ENCODE peak calls at places on chromosomes 16 and 17, in nine cellular contexts. K is right cardiac atrium; J is nucleus accumbens; T is dermis blood vessel endothelial cell; B is posterior cingulate gyrus; E is stimulated activated naive B cell treated with anti-CD40 and anti-IgM and Interleukin-4, amounts not matched to agents 10 μg/mL and 1 μg/mL and 100 μg/mL, for 72 hours; D is activated CD4-positive, alpha-beta T cell treated with anti-CD3 and anti-CD28 coated beads for 48 hours; W is left ventricle myocardium inferior; R is MCF 10A. F is an unnamed sample.

GRCh38 chr17:44350733-44351226 is 5.7 kb downstream of the GRN start:
- DNase-seq in K (peak), J (peak), T (peak), B (peak), E (peak), D (peak), W (peak), R (peak), F (peak)

GRCh38 chr17:58417300-58418092 is at the start of gene RNF43:
- DNase-seq in K (peak), J (peak), T (peak), B (peak), E (peak), D (peak), W (peak), R (peak), F (peak)

GRCh38 chr16:68370221-68370920 is 59.6 kb downstream of the PRMT7 start:
- DNase-seq in K (peak), J (no peak), T (no peak), B (no peak), E (no peak), D (no peak), W (no peak), R (no peak), F (no peak)

GRCh38 chr16:65845466-65846209 is 520.9 kb upstream of the CDH5 start:
- DNase-seq in K (no peak), J (no peak), T (no peak), B (no peak), E (no peak), D (no peak), W (no peak), R (peak), F (no peak)

GRCh38 chr17:64148699-64149098 is 18.8 kb upstream of the ERN1 start:
- DNase-seq in K (peak), J (no peak), T (no peak), B (peak), E (no peak), D (peak), W (no peak), R (peak), F (no peak)

GRCh38 chr17:50015146-50015545 is 20.1 kb upstream of the DLX3 start:
- DNase-seq in K (no peak), J (no peak), T (no peak), B (no peak), E (no peak), D (no peak), W (no peak), R (no peak), F (no peak)

GRCh38 chr17:16106161-16106891 is 106.7 kb downstream of the TTC19 start:
- DNase-seq in K (no peak), J (no peak), T (peak), B (no peak), E (no peak), D (no peak), W (no peak), R (no peak), F (no peak)

GRCh38 chr17:36949461-36949927 is 740 bp downstream of the AATF start:
- DNase-seq in K (no peak), J (no peak), T (no peak), B (no peak), E (no peak), D (no peak), W (no peak), R (peak), F (no peak)

GRCh38 chr16:35186045-35186759 is 1726.8 kb downstream of the TP53TG3F start:
- DNase-seq in K (no peak), J (no peak), T (no peak), B (no peak), E (no peak), D (no peak), W (no peak), R (no peak), F (no peak)

GRCh38 chr16:11076259-11077018 is 132.1 kb downstream of the CLEC16A start:
- DNase-seq in K (peak), J (no peak), T (no peak), B (no peak), E (peak), D (peak), W (no peak), R (no peak), F (no peak)

GRCh38 chr17:45311762-45312476 is 4.9 kb downstream of the MAP3K14 start:
- DNase-seq in K (peak), J (no peak), T (peak), B (no peak), E (peak), D (peak), W (peak), R (peak), F (peak)

GRCh38 chr16:71526111-71526998 is at the start of gene CHST4:
- DNase-seq in K (no peak), J (no peak), T (no peak), B (peak), E (peak), D (peak), W (no peak), R (peak), F (no peak)

GRCh38 chr16:54821731-54822130 is 108.9 kb upstream of the IRX5 start:
- DNase-seq in K (no peak), J (no peak), T (no peak), B (no peak), E (no peak), D (no peak), W (no peak), R (no peak), F (no peak)

GRCh38 chr16:72876221-72876620 is 171.7 kb downstream of the ZFHX3 start:
- DNase-seq in K (peak), J (no peak), T (peak), B (peak), E (no peak), D (peak), W (peak), R (peak), F (no peak)

GRCh38 chr17:56978441-56979090 is 635 bp downstream of the SCPEP1 start:
- DNase-seq in K (no peak), J (no peak), T (no peak), B (no peak), E (peak), D (no peak), W (no peak), R (peak), F (no peak)

GRCh38 chr16:67198238-67198734 is 645 bp upstream of the ELMO3 start:
- DNase-seq in K (peak), J (peak), T (peak), B (peak), E (no peak), D (peak), W (no peak), R (peak), F (no peak)

GRCh38 chr16:15975172-15975571 is 25.8 kb downstream of the ABCC1 start:
- DNase-seq in K (no peak), J (no peak), T (no peak), B (no peak), E (no peak), D (no peak), W (no peak), R (no peak), F (no peak)

GRCh38 chr17:77322284-77322533 is 181.4 kb downstream of the SEC14L1 start:
- DNase-seq in K (no peak), J (no peak), T (no peak), B (no peak), E (no peak), D (no peak), W (no peak), R (no peak), F (no peak)

GRCh38 chr17:76467809-76468633 is 618 bp downstream of the AANAT start:
- DNase-seq in K (peak), J (no peak), T (no peak), B (no peak), E (no peak), D (no peak), W (no peak), R (no peak), F (no peak)

GRCh38 chr16:89505204-89506112 is 2.7 kb upstream of the SPG7 start:
- DNase-seq in K (peak), J (peak), T (peak), B (peak), E (peak), D (peak), W (peak), R (peak), F (peak)

GRCh38 chr17:79675413-79675725 is 55.4 kb upstream of the ENPP7 start:
- DNase-seq in K (no peak), J (no peak), T (no peak), B (no peak), E (no peak), D (no peak), W (peak), R (no peak), F (no peak)

GRCh38 chr16:10694830-10695229 is at the start of gene TEKT5:
- DNase-seq in K (no peak), J (no peak), T (no peak), B (no peak), E (no peak), D (no peak), W (no peak), R (no peak), F (no peak)

F was measured in memory B cell.